ENCODE peak calls at places on chromosomes 5 and 9, in four cellular contexts. G is WTC11, O is K562, H is HepG2. D is an unnamed sample.

GRCh38 chr9:20048985-20049384 is 260.1 kb upstream of the SLC24A2 start:
- DNase-seq in G (no peak), O (no peak), H (no peak), D (no peak)

GRCh38 chr9:107755267-107755666 is 265.7 kb upstream of the KLF4 start:
- DNase-seq in G (no peak), O (peak; percentile 23), H (no peak), D (no peak)

GRCh38 chr5:113807384-113808053 is 294.0 kb downstream of the YTHDC2 start:
- DNase-seq in G (no peak), O (no peak), H (no peak), D (no peak)

GRCh38 chr9:134130503-134131375 is 5.1 kb upstream of the WDR5 start:
- DNase-seq in G (peak; percentile 81), O (no peak), H (peak; percentile 35), D (no peak)

GRCh38 chr5:68154119-68154857 is 61.3 kb upstream of the PIK3R1 start:
- DNase-seq in G (no peak), O (no peak), H (no peak), D (no peak)

GRCh38 chr5:150562832-150563231 is 54.9 kb downstream of the NDST1 start:
- DNase-seq in G (peak; percentile 39), O (peak; percentile 57), H (peak; percentile 47), D (no peak)

GRCh38 chr9:90773593-90773992 is 28.0 kb upstream of the SYK start:
- DNase-seq in G (peak; percentile 33), O (peak; percentile 17), H (no peak), D (peak; percentile 31)

GRCh38 chr9:130305381-130305780 is 39.8 kb downstream of the HMCN2 start:
- DNase-seq in G (no peak), O (no peak), H (no peak), D (no peak)

GRCh38 chr5:88551724-88552345 is 283.2 kb upstream of the TMEM161B start:
- DNase-seq in G (no peak), O (no peak), H (no peak), D (no peak)

GRCh38 chr9:68501159-68501506 is 39.5 kb downstream of the TMEM252 start:
- DNase-seq in G (no peak), O (no peak), H (no peak), D (no peak)

GRCh38 chr5:143898914-143899591 is 87.1 kb downstream of the HMHB1 start:
- DNase-seq in G (no peak), O (no peak), H (no peak), D (peak; percentile 11)

GRCh38 chr9:125538092-125538473 is 168.9 kb downstream of the MAPKAP1 start:
- DNase-seq in G (no peak), O (peak; percentile 45), H (peak; percentile 84), D (no peak)

GRCh38 chr9:37410969-37411785 is 11.3 kb upstream of the GRHPR start:
- DNase-seq in G (peak; percentile 50), O (peak; percentile 72), H (peak; percentile 56), D (no peak)

GRCh38 chr5:169369130-169369529 is 68.2 kb upstream of the SLIT3 start:
- DNase-seq in G (no peak), O (no peak), H (no peak), D (no peak)

GRCh38 chr9:129548571-129549135 is 72.2 kb downstream of the C9orf50 start:
- DNase-seq in G (no peak), O (no peak), H (peak; percentile 45), D (no peak)

GRCh38 chr5:10642367-10642766 is 78.5 kb downstream of the ANKRD33B start:
- DNase-seq in G (no peak), O (no peak), H (no peak), D (no peak)

DNA sequence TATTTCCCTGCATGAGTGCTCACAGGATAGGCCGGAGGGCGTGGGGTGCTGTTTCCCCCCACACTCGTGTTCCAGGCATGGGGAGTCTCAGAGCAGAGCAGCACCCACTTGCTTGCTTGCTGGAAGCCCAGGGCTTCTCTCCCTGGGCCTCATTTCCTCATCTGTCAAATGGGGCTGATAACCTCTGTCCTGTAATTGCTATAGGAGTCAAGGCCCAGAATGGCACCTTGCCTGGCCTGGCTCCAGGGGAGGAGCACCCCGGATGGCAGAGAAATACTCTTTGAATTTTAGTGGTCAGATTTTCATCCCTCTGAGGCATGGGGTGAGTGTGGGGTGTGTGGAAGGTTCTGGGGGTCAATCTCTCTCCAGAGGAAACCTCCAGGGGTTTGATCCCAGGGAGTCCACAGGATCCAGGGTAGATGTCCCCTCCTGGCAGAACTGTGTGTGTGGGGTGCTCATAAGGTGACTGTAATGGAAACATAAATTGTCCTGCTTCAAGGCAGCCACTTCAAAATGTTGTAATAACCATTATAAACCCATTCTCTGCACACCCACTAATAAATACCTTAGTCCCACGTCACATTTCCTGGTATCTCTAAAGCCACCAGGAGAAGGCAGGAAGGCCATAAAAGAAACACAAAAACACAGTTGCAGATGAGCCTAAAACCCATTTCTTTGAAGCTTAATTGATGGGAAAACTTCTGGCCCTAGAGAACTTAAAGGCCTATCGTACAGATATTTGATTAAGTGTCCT is 272.2 kb downstream of the FSTL4 start:
- DNase-seq in G (no peak), O (no peak), H (no peak), D (no peak)
- TF ChIP-seq ELF4 in G (no peak), O (no peak), H (no peak), D (no peak)

GRCh38 chr5:76607353-76607871 is 15.8 kb downstream of the F2RL2 start:
- DNase-seq in G (no peak), O (no peak), H (no peak), D (no peak)
- TF ChIP-seq ELF4 in G (no peak), O (no peak), H (no peak), D (no peak)

GRCh38 chr9:100074093-100074492 is 24.7 kb downstream of the ERP44 start:
- DNase-seq in G (no peak), O (peak; percentile 49), H (no peak), D (no peak)
- TF ChIP-seq ELF4 in G (no peak), O (no peak), H (no peak), D (no peak)

GRCh38 chr5:180786398-180787005 is 16.1 kb downstream of the MGAT1 start:
- DNase-seq in G (no peak), O (no peak), H (no peak), D (no peak)

GRCh38 chr5:180785794-180786221 is 16.8 kb downstream of the MGAT1 start:
- DNase-seq in G (peak; percentile 74), O (no peak), H (no peak), D (no peak)

GRCh38 chr5:180784497-180785097 is 18.0 kb downstream of the MGAT1 start:
- DNase-seq in G (peak; percentile 71), O (peak; percentile 85), H (peak; percentile 70), D (peak; percentile 73)

GRCh38 chr5:180787025-180787424 is 15.6 kb downstream of the MGAT1 start:
- DNase-seq in G (no peak), O (no peak), H (no peak), D (no peak)

DNA sequence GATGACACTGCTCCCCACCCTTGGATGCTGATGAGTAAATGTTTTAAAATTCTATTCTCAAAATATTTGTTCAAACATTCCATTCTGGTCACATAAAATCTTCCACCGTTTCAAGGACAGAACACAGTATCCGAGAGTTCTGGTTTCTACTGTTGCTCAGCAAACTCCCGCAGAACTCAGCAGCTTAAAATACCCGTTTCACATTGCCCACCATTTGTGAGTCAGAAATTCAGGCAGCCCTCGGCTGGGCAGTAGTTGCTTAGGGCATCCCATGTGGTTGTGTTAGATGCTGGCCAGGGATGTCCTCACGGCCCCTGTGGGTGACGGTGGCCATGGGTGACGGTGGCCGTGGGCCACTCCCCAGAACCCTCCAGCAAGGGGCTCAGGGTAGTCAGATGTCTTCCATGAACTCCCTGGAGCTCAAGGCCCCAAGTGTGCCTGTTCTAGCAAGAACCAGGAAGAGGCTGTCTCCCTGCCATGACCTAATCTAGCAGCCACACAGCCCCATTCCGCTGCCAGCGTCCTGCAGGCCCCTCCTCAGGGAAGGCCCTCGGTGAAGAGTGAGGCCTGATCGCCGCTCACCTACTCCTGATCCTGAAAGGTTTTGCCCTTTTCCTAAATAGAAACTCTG is 17.3 kb downstream of the MGAT1 start:
- DNase-seq in G (peak; percentile 31), O (no peak), H (peak; percentile 51), D (no peak)
- TF ChIP-seq ELF4 in G (no peak), O (no peak), H (no peak), D (no peak)

DNA sequence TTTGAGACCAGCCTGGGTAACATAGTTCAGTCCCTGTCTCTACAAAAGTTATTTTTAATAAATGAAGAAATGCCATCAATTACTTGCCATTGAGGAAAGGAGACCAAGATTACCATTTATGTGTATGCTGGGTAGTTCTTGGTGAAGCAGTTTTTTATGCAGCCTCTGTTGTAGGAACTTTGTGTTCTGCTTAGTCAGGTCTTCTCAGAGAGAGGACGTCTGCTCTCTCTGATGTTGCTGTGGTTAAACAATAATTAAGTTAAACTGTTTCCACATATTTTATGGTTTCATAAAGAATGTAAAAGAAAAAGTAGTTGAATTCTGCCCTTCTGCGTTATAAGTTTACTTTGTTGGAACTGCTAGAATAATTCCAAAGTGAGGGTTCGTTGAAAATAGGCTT is 210.5 kb downstream of the KDM4C start:
- DNase-seq in G (no peak), O (no peak), H (no peak), D (no peak)
- TF ChIP-seq ELF4 in G (no peak), O (no peak), H (no peak), D (no peak)

GRCh38 chr5:66637994-66638393 is 41.8 kb downstream of the MAST4 start:
- DNase-seq in G (no peak), O (no peak), H (no peak), D (no peak)
- TF ChIP-seq ELF4 in G (no peak), O (no peak), H (no peak), D (no peak)

GRCh38 chr9:27519466-27520465 is 4.3 kb upstream of the IFNK start:
- DNase-seq in G (no peak), O (no peak), H (no peak), D (no peak)
- TF ChIP-seq ELF4 in G (no peak), O (no peak), H (no peak), D (no peak)

GRCh38 chr5:173314166-173314952 is 13.9 kb downstream of the STC2 start:
- DNase-seq in G (no peak), O (no peak), H (no peak), D (no peak)
- TF ChIP-seq ELF4 in G (no peak), O (no peak), H (no peak), D (peak; percentile 1)

DNA sequence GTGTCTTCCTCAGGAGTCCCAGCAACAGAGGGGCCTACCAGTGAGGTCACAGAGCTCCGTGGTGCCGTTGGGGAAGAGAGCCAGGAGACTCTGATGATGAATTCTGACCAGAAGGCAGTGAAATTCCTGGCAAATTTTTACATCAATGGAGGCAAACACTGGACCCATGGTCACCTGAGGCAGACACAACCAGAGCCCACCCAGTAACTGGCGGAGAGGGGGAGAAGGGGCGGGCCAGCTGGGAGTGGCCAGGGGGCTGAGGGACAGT is at the start of gene STPG3:
- DNase-seq in G (no peak), O (no peak), H (no peak), D (no peak)
- TF ChIP-seq ELF4 in G (no peak), O (no peak), H (no peak), D (no peak)

GRCh38 chr5:139768802-139769465 is 26.7 kb upstream of the PSD2 start:
- DNase-seq in G (no peak), O (no peak), H (no peak), D (no peak)
- TF ChIP-seq ELF4 in G (no peak), O (no peak), H (no peak), D (no peak)